ENCODE peak calls at places on chromosomes 12 and 14, in six cellular contexts. R is CD4-positive, alpha-beta T cell; P is OCI-LY7; S is vagina; B is HCT116; N is heart left ventricle. G is an unnamed sample.
A peak's percentile ranks its signal among the peaks of the same experiment; 100 is the strongest.

GRCh38 chr12:40681148-40681547 is 11.1 kb upstream of the CNTN1 start:
- DNase-seq in R (no peak), N (no peak), S (no peak), B (no peak), P (no peak), G (no peak)

GRCh38 chr14:22500954-22501353 is 88.1 kb downstream of the DAD1 start:
- DNase-seq in R (no peak), B (no peak), P (no peak), N (no peak), S (no peak), G (no peak)

GRCh38 chr12:56995930-56996496 is 10.3 kb downstream of the ZBTB39 start:
- DNase-seq in P (no peak), S (peak; percentile 72), N (no peak), R (no peak), B (no peak), G (no peak)

GRCh38 chr12:56781726-56782125 is 18.6 kb downstream of the HSD17B6 start:
- DNase-seq in N (no peak), R (no peak), S (no peak), B (no peak), P (no peak), G (no peak)

GRCh38 chr12:112430929-112431328 is 12.2 kb downstream of the PTPN11 start:
- DNase-seq in P (no peak), N (no peak), B (no peak), S (no peak), R (no peak), G (no peak)

GRCh38 chr12:67456281-67456918 is 187.2 kb downstream of the CAND1 start:
- DNase-seq in R (no peak), P (no peak), N (peak; percentile 51), S (no peak), B (no peak), G (no peak)

GRCh38 chr12:29041621-29042020 is 107.5 kb upstream of the FAR2 start:
- DNase-seq in N (no peak), P (no peak), B (peak; percentile 36), R (no peak), S (no peak), G (no peak)

GRCh38 chr14:50344116-50344775 is 32.1 kb downstream of the DMAC2L start:
- DNase-seq in N (no peak), P (no peak), R (no peak), S (no peak), B (no peak), G (no peak)

GRCh38 chr14:99841436-99842071 is 48.3 kb downstream of the EML1 start:
- DNase-seq in S (no peak), R (no peak), P (no peak), N (peak; percentile 46), B (no peak), G (no peak)

GRCh38 chr12:104222981-104223380 is 7.4 kb downstream of the TXNRD1 start:
- DNase-seq in R (no peak), N (no peak), B (no peak), S (no peak), P (no peak), G (no peak)

GRCh38 chr14:105087963-105088811 is 23.0 kb upstream of the GPR132 start:
- DNase-seq in P (no peak), B (no peak), R (no peak), S (no peak), N (peak; percentile 78), G (no peak)

GRCh38 chr12:26195250-26195640 is at the start of gene SSPN:
- DNase-seq in R (no peak), B (no peak), N (peak; percentile 82), P (no peak), S (no peak), G (no peak)

GRCh38 chr12:109738878-109739665 is 25.4 kb downstream of the FAM222A start:
- DNase-seq in N (peak; percentile 15), B (no peak), P (no peak), R (no peak), S (no peak), G (no peak)

GRCh38 chr14:105945891-105946290 is 419.5 kb downstream of the TMEM121 start:
- DNase-seq in B (no peak), R (no peak), S (no peak), P (no peak), N (no peak), G (peak; percentile 61)

GRCh38 chr12:121805800-121806555 is 2.2 kb downstream of the SETD1B start:
- DNase-seq in R (no peak), N (no peak), S (no peak), P (no peak), B (no peak), G (peak; percentile 67)

GRCh38 chr12:76529226-76529918 is 30.2 kb downstream of the OSBPL8 start:
- DNase-seq in S (no peak), R (no peak), B (no peak), N (no peak), P (no peak), G (no peak)

GRCh38 chr12:27333311-27334009 is 824 bp downstream of the BMAL2 start:
- DNase-seq in B (no peak), S (no peak), N (peak; percentile 40), R (no peak), P (no peak), G (peak; percentile 29)

GRCh38 chr12:30422844-30423243 is 272.8 kb downstream of the IPO8 start:
- DNase-seq in P (no peak), R (no peak), S (no peak), B (no peak), N (no peak), G (no peak)

GRCh38 chr12:55188974-55189556 is 31.8 kb upstream of the OR10A7 start:
- DNase-seq in N (no peak), R (peak; percentile 6), B (peak; percentile 69), P (peak; percentile 78), S (no peak), G (peak; percentile 59)

GRCh38 chr12:116261525-116262100 is 15.9 kb downstream of the MED13L start:
- DNase-seq in N (no peak), R (no peak), P (no peak), S (no peak), B (no peak), G (no peak)

GRCh38 chr12:94244165-94245133 is 96.1 kb downstream of the PLXNC1 start:
- DNase-seq in N (peak; percentile 31), R (peak; percentile 6), B (no peak), P (peak; percentile 51), S (no peak), G (peak; percentile 79)

GRCh38 chr14:90924618-90925345 is 108.6 kb upstream of the TTC7B start:
- DNase-seq in S (no peak), B (no peak), R (no peak), P (no peak), N (no peak), G (no peak)

DNA sequence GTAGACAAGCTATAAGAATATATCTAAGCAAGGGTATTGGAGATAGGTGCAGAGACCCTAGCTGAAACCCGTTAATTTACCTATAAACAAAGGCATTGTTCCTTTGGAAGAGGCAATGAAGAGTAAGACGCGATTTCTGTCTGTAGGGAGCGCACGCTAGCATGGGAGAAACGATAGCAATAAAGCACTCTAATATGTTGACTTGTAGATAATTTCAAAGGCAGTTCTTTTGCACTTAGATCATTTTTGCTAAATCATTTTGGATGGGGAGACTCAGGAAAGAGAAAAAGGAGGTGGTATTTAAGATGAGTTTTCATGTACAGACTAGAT is 648 bp downstream of the CCDC77 start:
- DNase-seq in R (no peak), B (no peak), N (no peak), P (peak; percentile 57), S (no peak), G (peak; percentile 29)
- H3K27ac ChIP-seq in R (no peak overlapping the region), B (peak overlapping the region; percentile 24), N (peak overlapping the region; percentile 74), P (peak overlapping the region; percentile 56), S (peak overlapping the region; percentile 71), G (peak overlapping the region; percentile 88)

DNA sequence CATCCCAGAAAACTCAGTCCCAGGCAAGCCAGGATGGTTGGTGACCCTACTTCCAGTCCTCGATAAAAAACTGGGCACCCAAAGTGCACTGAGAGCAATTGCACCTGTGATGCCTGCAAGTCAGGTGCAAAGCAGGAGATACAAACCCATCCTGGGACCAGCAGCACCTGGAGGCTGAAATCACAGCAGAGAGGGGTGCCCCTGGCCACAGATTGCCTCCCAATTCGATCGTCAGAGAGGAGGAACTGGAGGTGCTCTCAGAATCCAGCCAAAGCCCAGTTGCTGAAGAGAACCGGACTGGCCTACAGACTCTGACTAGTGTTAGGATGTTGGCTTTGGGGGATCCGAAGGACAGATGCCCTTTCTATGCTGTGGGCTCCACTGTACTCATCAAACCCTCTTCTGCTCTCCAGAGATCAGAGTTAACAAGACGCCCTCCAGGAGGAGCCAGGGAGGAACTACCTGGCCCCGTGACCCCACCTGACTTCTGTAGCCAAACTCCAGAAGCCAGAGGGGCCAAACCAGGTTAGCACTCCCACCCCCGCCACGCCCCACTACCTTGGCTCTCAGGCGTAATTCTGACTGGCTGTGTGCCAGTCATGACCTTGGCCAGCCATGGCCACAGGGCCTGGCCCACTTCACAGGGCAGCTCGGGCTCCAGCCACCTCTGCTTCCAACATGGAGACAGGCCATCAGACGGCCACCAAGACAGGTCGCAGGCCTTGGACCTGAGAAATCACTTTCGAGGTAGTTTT is 284.5 kb upstream of the RTL1 start:
- DNase-seq in N (no peak), P (no peak), R (no peak), B (no peak), S (peak; percentile 72), G (peak; percentile 2)
- H3K27ac ChIP-seq in N (no peak overlapping the region), P (no peak overlapping the region), R (no peak overlapping the region), B (no peak overlapping the region), S (no peak overlapping the region), G (no peak overlapping the region)

DNA sequence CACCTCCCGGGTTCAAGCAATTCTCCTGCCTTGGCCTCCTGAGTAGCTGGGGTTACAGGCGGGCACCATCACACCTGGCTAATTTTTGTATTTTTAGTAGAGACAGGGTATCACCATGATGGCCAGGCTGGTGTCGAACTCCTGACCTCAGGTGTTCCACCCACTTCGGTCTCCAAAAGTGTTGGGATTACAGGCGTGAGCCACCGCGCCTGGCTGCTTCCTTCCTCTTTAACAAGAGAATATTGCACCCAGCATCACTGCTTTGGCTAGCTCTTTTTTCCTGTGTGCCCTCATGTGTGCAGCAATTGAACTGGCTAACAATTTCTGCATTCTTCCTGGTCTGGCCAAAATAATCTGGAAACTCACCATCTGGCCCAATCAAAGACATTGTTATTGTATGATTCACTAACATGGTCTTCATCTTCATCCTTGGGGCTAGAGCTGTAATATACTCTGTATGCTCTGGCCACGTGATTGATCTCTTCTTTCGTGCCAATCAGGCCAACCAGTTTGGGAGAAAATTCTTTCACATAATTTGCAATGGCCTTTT is 2.7 kb upstream of the ASB8 start:
- DNase-seq in R (no peak), N (no peak), B (no peak), P (no peak), S (no peak), G (no peak)
- H3K27ac ChIP-seq in R (no peak overlapping the region), N (no peak overlapping the region), B (no peak overlapping the region), P (no peak overlapping the region), S (no peak overlapping the region), G (no peak overlapping the region)

GRCh38 chr12:49891012-49891411 is 12.7 kb downstream of the FAIM2 start:
- DNase-seq in B (no peak), S (no peak), P (no peak), R (no peak), N (no peak), G (no peak)
- H3K27ac ChIP-seq in B (no peak overlapping the region), S (no peak overlapping the region), P (no peak overlapping the region), R (no peak overlapping the region), N (no peak overlapping the region), G (no peak overlapping the region)

DNA sequence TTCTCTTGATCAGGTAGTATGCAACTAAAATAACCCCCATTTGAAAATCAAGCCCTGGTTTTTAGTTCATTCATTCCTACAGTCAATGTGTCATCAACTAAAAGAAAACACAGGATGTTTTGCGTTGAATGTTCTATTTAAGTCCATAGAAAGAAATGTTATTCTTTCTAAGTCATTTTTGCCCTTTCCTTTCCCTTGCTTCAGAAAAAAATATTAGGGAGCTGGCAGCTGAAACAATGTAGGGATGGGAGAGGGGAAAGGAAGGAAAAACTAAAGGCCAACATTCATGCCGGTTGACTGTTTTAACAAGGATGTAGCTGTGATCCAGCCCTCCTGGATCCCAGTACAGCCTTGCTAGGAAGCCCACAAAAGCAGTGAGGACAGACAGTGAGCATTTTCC is 155.1 kb downstream of the BTG1 start:
- DNase-seq in S (no peak), N (no peak), R (no peak), P (no peak), B (no peak), G (no peak)
- H3K27ac ChIP-seq in S (no peak overlapping the region), N (no peak overlapping the region), R (no peak overlapping the region), P (no peak overlapping the region), B (no peak overlapping the region), G (no peak overlapping the region)